ENCODE peak calls at places on chromosomes 5 and 9, in eight cellular contexts. One of them, this sample, is unnamed.

GRCh38 chr9:64773491-64773931 is 511.5 kb downstream of the FOXD4L5 start:
- DNase-seq in EL: no peak
- DNase-seq in RCC 7860: peak; percentile 3
- DNase-seq in NCI-H774: no peak
- DNase-seq in tibial artery: no peak
- DNase-seq in brain microvascular endothelial cell: no peak
- DNase-seq in fibroblast of villous mesenchyme: no peak
- DNase-seq in SHP77 treated with DMSO at 0.1 percent for 48 hours: no peak
- DNase-seq in this sample: no peak

GRCh38 chr5:57448751-57449150 is 33.9 kb downstream of the ACTBL2 start:
- DNase-seq in EL: no peak
- DNase-seq in RCC 7860: no peak
- DNase-seq in NCI-H774: no peak
- DNase-seq in tibial artery: no peak
- DNase-seq in brain microvascular endothelial cell: no peak
- DNase-seq in fibroblast of villous mesenchyme: no peak
- DNase-seq in SHP77 treated with DMSO at 0.1 percent for 48 hours: no peak
- DNase-seq in this sample: no peak

GRCh38 chr5:39217365-39218281 is 1.7 kb downstream of the FYB1 start:
- DNase-seq in EL: peak; percentile 77
- DNase-seq in RCC 7860: peak; percentile 61
- DNase-seq in NCI-H774: peak; percentile 71
- DNase-seq in tibial artery: peak; percentile 87
- DNase-seq in brain microvascular endothelial cell: peak; percentile 79
- DNase-seq in fibroblast of villous mesenchyme: peak; percentile 82
- DNase-seq in SHP77 treated with DMSO at 0.1 percent for 48 hours: peak; percentile 79
- DNase-seq in this sample: peak; percentile 73

GRCh38 chr9:112170968-112171367 is 4.1 kb downstream of the SUSD1 start:
- DNase-seq in EL: no peak
- DNase-seq in RCC 7860: no peak
- DNase-seq in NCI-H774: no peak
- DNase-seq in tibial artery: no peak
- DNase-seq in brain microvascular endothelial cell: no peak
- DNase-seq in fibroblast of villous mesenchyme: no peak
- DNase-seq in SHP77 treated with DMSO at 0.1 percent for 48 hours: no peak
- DNase-seq in this sample: no peak

GRCh38 chr5:178346607-178347334 is 114.2 kb upstream of the PHYKPL start:
- DNase-seq in EL: no peak
- DNase-seq in RCC 7860: no peak
- DNase-seq in NCI-H774: no peak
- DNase-seq in tibial artery: no peak
- DNase-seq in brain microvascular endothelial cell: no peak
- DNase-seq in fibroblast of villous mesenchyme: no peak
- DNase-seq in SHP77 treated with DMSO at 0.1 percent for 48 hours: no peak
- DNase-seq in this sample: no peak

GRCh38 chr9:87818308-87818707 is 64.4 kb upstream of the SPATA31E1 start:
- DNase-seq in EL: no peak
- DNase-seq in RCC 7860: no peak
- DNase-seq in NCI-H774: no peak
- DNase-seq in tibial artery: no peak
- DNase-seq in brain microvascular endothelial cell: no peak
- DNase-seq in fibroblast of villous mesenchyme: no peak
- DNase-seq in SHP77 treated with DMSO at 0.1 percent for 48 hours: no peak
- DNase-seq in this sample: peak; percentile 38

GRCh38 chr5:178590141-178590923 is at the start of gene COL23A1:
- DNase-seq in EL: peak; percentile 21
- DNase-seq in RCC 7860: no peak
- DNase-seq in NCI-H774: no peak
- DNase-seq in tibial artery: peak; percentile 39
- DNase-seq in brain microvascular endothelial cell: peak; percentile 46
- DNase-seq in fibroblast of villous mesenchyme: peak; percentile 50
- DNase-seq in SHP77 treated with DMSO at 0.1 percent for 48 hours: no peak
- DNase-seq in this sample: peak; percentile 14

GRCh38 chr9:78292716-78293497 is 4.0 kb upstream of the PSAT1 start:
- DNase-seq in EL: no peak
- DNase-seq in RCC 7860: no peak
- DNase-seq in NCI-H774: no peak
- DNase-seq in tibial artery: no peak
- DNase-seq in brain microvascular endothelial cell: no peak
- DNase-seq in fibroblast of villous mesenchyme: no peak
- DNase-seq in SHP77 treated with DMSO at 0.1 percent for 48 hours: no peak
- DNase-seq in this sample: no peak

GRCh38 chr9:94178927-94179326 is 80.2 kb upstream of the ZNF169 start:
- DNase-seq in EL: no peak
- DNase-seq in RCC 7860: no peak
- DNase-seq in NCI-H774: no peak
- DNase-seq in tibial artery: no peak
- DNase-seq in brain microvascular endothelial cell: no peak
- DNase-seq in fibroblast of villous mesenchyme: no peak
- DNase-seq in SHP77 treated with DMSO at 0.1 percent for 48 hours: no peak
- DNase-seq in this sample: no peak

GRCh38 chr9:108225371-108225905 is 630.3 kb downstream of the ACTL7B start:
- DNase-seq in EL: no peak
- DNase-seq in RCC 7860: no peak
- DNase-seq in NCI-H774: no peak
- DNase-seq in tibial artery: no peak
- DNase-seq in brain microvascular endothelial cell: no peak
- DNase-seq in fibroblast of villous mesenchyme: peak; percentile 51
- DNase-seq in SHP77 treated with DMSO at 0.1 percent for 48 hours: no peak
- DNase-seq in this sample: peak; percentile 33